ENCODE peak calls at places on chromosomes 6 and 20, in four cellular contexts. R is lower lobe of right lung, K is colonic mucosa, Z is astrocyte of the spinal cord. C is an unnamed sample.

GRCh38 chr6:29520232-29520631 is 32.5 kb upstream of the MAS1L start:
- DNase-seq in R (no peak), Z (no peak), K (no peak), C (no peak)

GRCh38 chr20:5168582-5169396 is 42.0 kb downstream of the CDS2 start:
- DNase-seq in Z (peak), R (no peak), K (no peak), C (no peak)

GRCh38 chr20:57749131-57749690 is 39.4 kb upstream of the PMEPA1 start:
- DNase-seq in R (peak), Z (no peak), K (no peak), C (no peak)

GRCh38 chr6:40569162-40569920 is 17.8 kb downstream of the LRFN2 start:
- DNase-seq in K (no peak), Z (no peak), R (no peak), C (no peak)

GRCh38 chr20:1860446-1860845 is 34.8 kb upstream of the SIRPA start:
- DNase-seq in K (no peak), Z (peak), R (no peak), C (no peak)

GRCh38 chr6:52361347-52361944 is 505 bp upstream of the PAQR8 start:
- DNase-seq in Z (peak), K (peak), R (peak), C (no peak)

GRCh38 chr20:4026093-4026601 is 10.8 kb upstream of the RNF24 start:
- DNase-seq in Z (peak), K (no peak), R (no peak), C (no peak)

GRCh38 chr6:10478187-10479040 is 42.7 kb upstream of the GCNT2 start:
- DNase-seq in K (no peak), R (no peak), Z (peak), C (peak)

GRCh38 chr6:35624341-35625070 is 64.2 kb downstream of the FKBP5 start:
- DNase-seq in Z (no peak), R (no peak), K (no peak), C (no peak)

GRCh38 chr20:34069341-34070078 is 42.5 kb downstream of the EIF2S2 start:
- DNase-seq in K (peak), R (peak), Z (peak), C (peak)
- TF ChIP-seq CTCF in K (peak), R (peak), Z (peak), C (peak)

DNA sequence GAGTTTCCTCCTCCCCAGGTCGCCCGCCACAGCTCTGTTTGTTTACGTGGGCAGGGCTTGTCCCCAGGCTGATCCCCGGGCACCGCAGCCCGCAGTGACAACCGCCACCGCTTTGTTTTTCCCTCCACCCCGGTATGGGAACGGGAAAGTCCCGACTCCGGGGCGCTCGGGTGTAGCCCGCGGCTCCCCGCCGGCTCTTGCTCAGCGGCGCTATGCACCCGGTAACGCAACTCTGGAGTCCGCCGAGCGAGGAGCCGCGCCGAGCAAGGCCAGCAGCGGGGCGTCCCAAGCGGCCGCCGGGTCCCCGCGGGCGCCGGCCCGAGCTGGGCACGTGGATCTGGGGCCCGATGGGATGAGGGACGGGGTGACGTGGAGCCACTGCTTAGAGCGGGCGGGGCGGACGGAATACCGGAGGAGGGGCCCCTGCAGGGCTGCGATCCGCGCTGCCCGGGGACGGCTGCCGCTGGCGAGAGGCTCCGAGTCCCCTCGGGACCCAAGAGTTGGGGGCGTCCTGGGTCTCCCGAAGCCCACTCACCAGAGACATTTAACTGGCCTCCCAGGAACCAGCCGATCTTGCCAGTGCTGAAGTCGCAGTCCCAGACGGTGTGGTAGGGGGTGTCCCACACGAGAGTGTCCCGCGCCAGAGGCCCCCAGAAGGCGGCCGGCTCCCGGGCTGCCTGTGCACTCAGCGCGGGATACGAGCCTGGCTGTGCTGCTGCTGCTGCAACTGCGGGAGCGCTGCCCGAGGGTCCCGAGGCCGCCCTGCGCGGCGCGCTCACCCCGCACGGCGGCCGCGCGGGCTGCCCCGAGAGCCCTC is 497 bp downstream of the ACSS1 start:
- DNase-seq in R (peak), Z (peak), K (peak), C (peak)
- TF ChIP-seq CTCF in R (peak), Z (no peak), K (no peak), C (no peak)

DNA sequence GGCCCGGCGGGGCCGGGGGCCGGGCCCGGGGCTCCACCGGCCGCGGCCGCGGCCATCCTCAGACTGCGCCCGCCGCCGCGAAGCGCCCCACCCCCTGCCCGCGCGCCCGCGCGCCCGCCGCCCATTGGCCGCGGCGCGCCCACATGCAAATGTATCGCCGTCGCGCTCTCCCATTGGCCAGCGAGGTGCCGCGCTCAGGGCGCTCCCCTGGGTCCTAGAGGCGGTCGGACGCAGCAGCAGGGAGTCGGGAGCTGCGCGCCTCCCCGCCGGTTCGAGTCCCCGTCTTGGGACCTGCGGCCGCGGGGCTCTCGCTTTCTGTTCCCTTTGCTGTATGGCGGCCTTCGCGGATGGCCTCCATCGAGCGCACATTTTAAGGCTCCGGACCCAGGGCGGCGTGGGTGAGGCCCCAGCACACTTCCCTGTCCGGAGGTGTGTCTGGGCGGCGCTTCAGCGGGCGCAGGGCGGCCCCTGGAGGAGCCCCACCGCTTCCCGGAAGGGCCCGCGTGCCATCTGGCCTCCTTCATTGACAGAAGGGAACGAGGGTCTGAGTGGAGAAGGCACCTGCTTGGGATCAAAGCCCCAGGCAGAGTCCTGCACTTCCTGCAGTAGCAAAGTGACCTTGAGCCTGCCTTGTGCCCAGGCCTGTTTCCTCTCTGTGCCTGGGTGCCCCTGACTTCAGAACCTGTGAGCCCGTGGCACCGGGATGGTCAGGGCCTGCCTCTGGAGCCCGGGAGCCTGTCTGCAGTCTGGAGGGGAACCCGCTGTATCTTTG is at the start of gene CABLES2:
- DNase-seq in K (peak), Z (peak), R (peak), C (peak)
- TF ChIP-seq CTCF in K (no peak), Z (no peak), R (peak), C (peak)

DNA sequence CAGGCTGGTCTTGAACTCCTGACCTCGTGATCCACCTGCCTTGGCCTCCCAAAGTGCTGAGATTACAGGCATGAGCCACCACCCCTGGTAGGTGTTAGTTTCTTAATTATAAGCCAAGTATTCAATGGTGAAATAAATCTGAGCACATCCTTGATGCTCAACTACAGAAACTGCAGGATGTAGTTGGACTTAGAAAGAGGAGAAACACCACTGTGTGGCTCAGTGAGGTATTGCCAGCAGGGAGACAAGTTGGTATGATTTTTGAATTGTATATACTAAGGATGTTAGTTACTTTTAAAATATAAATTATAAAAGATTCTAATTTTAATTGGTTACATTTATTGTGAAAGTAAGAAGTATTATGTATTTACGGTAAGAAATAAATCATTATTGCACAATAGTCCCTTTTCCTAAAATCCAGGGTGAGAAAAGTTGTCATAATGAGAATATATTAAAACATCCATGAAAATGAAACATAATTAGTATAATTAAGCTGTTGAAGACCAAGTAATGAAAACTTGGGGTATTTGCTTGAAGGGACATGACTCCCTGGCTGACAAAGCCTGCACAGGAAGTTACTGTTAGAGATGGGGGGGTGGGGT is 17.6 kb downstream of the SLC18B1 start:
- DNase-seq in K (no peak), Z (peak), R (no peak), C (no peak)
- TF ChIP-seq CTCF in K (no peak), Z (peak), R (peak), C (peak)

C was measured in Calu3.